ENCODE peak calls at places on chromosomes 12 and 14, in five cellular contexts. L is amygdala, F is KG1, N is tibial artery, Y is NCI-H748 treated with DMSO at 0.1 percent for 48 hours. D is an unnamed sample.

GRCh38 chr14:61401461-61401860 is 80.1 kb downstream of the PRKCH start:
- DNase-seq in L (no peak), F (no peak), N (no peak), Y (no peak), D (no peak)

GRCh38 chr14:101080922-101081593 is 177.5 kb upstream of the RTL1 start:
- DNase-seq in L (no peak), F (no peak), N (no peak), Y (no peak), D (no peak)

GRCh38 chr12:94560416-94561221 is 89.7 kb downstream of the TMCC3 start:
- DNase-seq in L (no peak), F (no peak), N (no peak), Y (no peak), D (peak)

GRCh38 chr14:55892906-55893305 is 225.3 kb upstream of the PELI2 start:
- DNase-seq in L (no peak), F (no peak), N (no peak), Y (no peak), D (no peak)

GRCh38 chr12:54660320-54660962 is 12.3 kb upstream of the DCD start:
- DNase-seq in L (no peak), F (no peak), N (no peak), Y (no peak), D (no peak)

GRCh38 chr12:122865268-122866231 is 30.3 kb downstream of the HIP1R start:
- DNase-seq in L (no peak), F (no peak), N (no peak), Y (no peak), D (peak)

GRCh38 chr14:89681086-89682018 is 264.3 kb upstream of the FOXN3 start:
- DNase-seq in L (no peak), F (peak), N (no peak), Y (no peak), D (no peak)

GRCh38 chr14:72863216-72864006 is 30.5 kb downstream of the DPF3 start:
- DNase-seq in L (no peak), F (no peak), N (no peak), Y (no peak), D (no peak)

GRCh38 chr14:58833634-58834378 is 196.0 kb downstream of the DACT1 start:
- DNase-seq in L (no peak), F (no peak), N (no peak), Y (no peak), D (no peak)

GRCh38 chr14:61145903-61146411 is 135.2 kb downstream of the TMEM30B start:
- DNase-seq in L (no peak), F (no peak), N (no peak), Y (peak), D (peak)

GRCh38 chr14:42004321-42004720 is 397.6 kb downstream of the LRFN5 start:
- DNase-seq in L (no peak), F (no peak), N (no peak), Y (no peak), D (no peak)

GRCh38 chr12:124994435-124994975 is 1.1 kb downstream of the BRI3BP start:
- DNase-seq in L (no peak), F (peak), N (no peak), Y (no peak), D (no peak)

GRCh38 chr12:60845696-60846095 is 1249.9 kb downstream of the SLC16A7 start:
- DNase-seq in L (no peak), F (no peak), N (no peak), Y (no peak), D (no peak)

GRCh38 chr12:62813031-62813829 is 121.7 kb downstream of the PPM1H start:
- DNase-seq in L (no peak), F (no peak), N (peak), Y (peak), D (no peak)

GRCh38 chr14:51873221-51873893 is 12.9 kb downstream of the GNG2 start:
- DNase-seq in L (no peak), F (peak), N (no peak), Y (peak), D (peak)

GRCh38 chr12:64950899-64951298 is 126.5 kb downstream of the TBC1D30 start:
- DNase-seq in L (no peak), F (no peak), N (no peak), Y (no peak), D (no peak)

GRCh38 chr12:26715232-26715631 is 117.8 kb downstream of the ITPR2 start:
- DNase-seq in L (no peak), F (no peak), N (no peak), Y (no peak), D (no peak)

GRCh38 chr12:26524862-26525465 is 308.0 kb downstream of the ITPR2 start:
- DNase-seq in L (no peak), F (peak), N (no peak), Y (no peak), D (no peak)

GRCh38 chr12:31985832-31986231 is 26.6 kb downstream of the RESF1 start:
- DNase-seq in L (no peak), F (no peak), N (no peak), Y (no peak), D (no peak)

GRCh38 chr14:75450381-75451276 is 22.8 kb downstream of the JDP2 start:
- DNase-seq in L (no peak), F (no peak), N (no peak), Y (no peak), D (no peak)

GRCh38 chr12:112386726-112387125 is 4.5 kb upstream of the HECTD4 start:
- DNase-seq in L (no peak), F (no peak), N (peak), Y (no peak), D (no peak)

GRCh38 chr12:52568111-52568510 is 5.5 kb downstream of the KRT74 start:
- DNase-seq in L (no peak), F (no peak), N (no peak), Y (no peak), D (no peak)

GRCh38 chr14:31009836-31010618 is 15.4 kb upstream of the AP4S1 start:
- DNase-seq in L (no peak), F (no peak), N (no peak), Y (no peak), D (no peak)

GRCh38 chr14:104355101-104355691 is 216.8 kb downstream of the KIF26A start:
- DNase-seq in L (no peak), F (no peak), N (peak), Y (no peak), D (no peak)

GRCh38 chr12:85676816-85677749 is 159.1 kb downstream of the RASSF9 start:
- DNase-seq in L (no peak), F (no peak), N (no peak), Y (no peak), D (no peak)

GRCh38 chr14:105485720-105486332 is 860 bp upstream of the CRIP1 start:
- DNase-seq in L (no peak), F (no peak), N (no peak), Y (no peak), D (no peak)